ENCODE peak calls at places on chromosome 5, in six cellular contexts. R, Y, M, G, L and I are unnamed samples.

GRCh38 chr5:103587185-103587748 is 24.7 kb upstream of the NUDT12 start:
- DNase-seq in Y (peak; percentile 35), M (no peak), R (peak; percentile 39), L (peak; percentile 47), G (peak; percentile 80), I (peak; percentile 59)

GRCh38 chr5:135110941-135111596 is 77.0 kb upstream of the PITX1 start:
- DNase-seq in M (no peak), L (no peak), G (peak; percentile 30), R (no peak), Y (no peak), I (peak; percentile 45)

GRCh38 chr5:175800656-175801081 is 70.7 kb upstream of the CPLX2 start:
- DNase-seq in R (no peak), L (no peak), M (no peak), G (peak; percentile 76), Y (no peak), I (no peak)

GRCh38 chr5:43729846-43730478 is 127.0 kb downstream of the NNT start:
- DNase-seq in R (peak; percentile 37), G (peak; percentile 55), L (peak; percentile 43), Y (peak; percentile 21), M (peak; percentile 33), I (no peak)

GRCh38 chr5:121503111-121503840 is 348.4 kb upstream of the FTMT start:
- DNase-seq in R (peak; percentile 87), Y (peak; percentile 65), M (peak; percentile 8), L (peak; percentile 85), G (peak; percentile 57), I (no peak)

GRCh38 chr5:38151878-38152277 is 106.5 kb upstream of the EGFLAM start:
- DNase-seq in Y (no peak), L (no peak), G (peak; percentile 11), R (no peak), M (no peak), I (no peak)

GRCh38 chr5:125554355-125554754 is 807.9 kb upstream of the ZNF608 start:
- DNase-seq in L (no peak), G (no peak), M (no peak), R (no peak), Y (no peak), I (no peak)

GRCh38 chr5:118832974-118833373 is 155.4 kb downstream of the DTWD2 start:
- DNase-seq in M (no peak), R (no peak), L (no peak), G (no peak), Y (no peak), I (no peak)

GRCh38 chr5:76601470-76601869 is 21.7 kb downstream of the F2RL2 start:
- DNase-seq in M (peak; percentile 73), L (peak; percentile 90), R (peak; percentile 74), Y (peak; percentile 77), G (peak; percentile 69), I (peak; percentile 75)

GRCh38 chr5:8844847-8845246 is 701.0 kb downstream of the SEMA5A start:
- DNase-seq in L (no peak), G (no peak), R (no peak), Y (no peak), M (no peak), I (peak; percentile 73)

GRCh38 chr5:180142008-180142803 is 66.8 kb downstream of the RASGEF1C start:
- DNase-seq in L (no peak), G (no peak), Y (no peak), R (no peak), M (no peak), I (peak; percentile 38)

GRCh38 chr5:147688965-147689364 is 93.6 kb downstream of the JAKMIP2 start:
- DNase-seq in L (no peak), G (no peak), R (no peak), M (no peak), Y (no peak), I (no peak)

GRCh38 chr5:97854871-97855762 is 672.1 kb upstream of the RIOK2 start:
- DNase-seq in G (no peak), Y (peak; percentile 6), M (no peak), R (peak; percentile 82), L (peak; percentile 9), I (peak; percentile 8)

GRCh38 chr5:65108786-65109743 is 340.3 kb downstream of the CWC27 start:
- DNase-seq in R (no peak), Y (no peak), M (no peak), G (no peak), L (no peak), I (peak; percentile 59)

GRCh38 chr5:169723103-169723831 is 86.2 kb downstream of the DOCK2 start:
- DNase-seq in G (no peak), L (no peak), R (no peak), M (no peak), Y (no peak), I (no peak)

GRCh38 chr5:73825219-73825618 is 199.2 kb downstream of the ARHGEF28 start:
- DNase-seq in Y (no peak), G (no peak), L (no peak), M (no peak), R (peak; percentile 45), I (no peak)

GRCh38 chr5:11075010-11075860 is 314.2 kb upstream of the DAP start:
- DNase-seq in L (peak; percentile 56), R (peak; percentile 57), Y (no peak), M (no peak), G (no peak), I (no peak)

GRCh38 chr5:316210-317085 is 5.1 kb upstream of the AHRR start:
- DNase-seq in L (no peak), R (no peak), Y (no peak), M (no peak), G (no peak), I (peak; percentile 48)

GRCh38 chr5:141757402-141757801 is 75.4 kb upstream of the ARAP3 start:
- DNase-seq in M (no peak), G (peak; percentile 67), Y (peak; percentile 40), L (peak; percentile 78), R (peak; percentile 81), I (peak; percentile 95)

GRCh38 chr5:65981548-65981947 is 55.2 kb downstream of the ERBIN start:
- DNase-seq in M (no peak), R (peak; percentile 87), L (peak; percentile 30), G (no peak), Y (no peak), I (no peak)

DNA sequence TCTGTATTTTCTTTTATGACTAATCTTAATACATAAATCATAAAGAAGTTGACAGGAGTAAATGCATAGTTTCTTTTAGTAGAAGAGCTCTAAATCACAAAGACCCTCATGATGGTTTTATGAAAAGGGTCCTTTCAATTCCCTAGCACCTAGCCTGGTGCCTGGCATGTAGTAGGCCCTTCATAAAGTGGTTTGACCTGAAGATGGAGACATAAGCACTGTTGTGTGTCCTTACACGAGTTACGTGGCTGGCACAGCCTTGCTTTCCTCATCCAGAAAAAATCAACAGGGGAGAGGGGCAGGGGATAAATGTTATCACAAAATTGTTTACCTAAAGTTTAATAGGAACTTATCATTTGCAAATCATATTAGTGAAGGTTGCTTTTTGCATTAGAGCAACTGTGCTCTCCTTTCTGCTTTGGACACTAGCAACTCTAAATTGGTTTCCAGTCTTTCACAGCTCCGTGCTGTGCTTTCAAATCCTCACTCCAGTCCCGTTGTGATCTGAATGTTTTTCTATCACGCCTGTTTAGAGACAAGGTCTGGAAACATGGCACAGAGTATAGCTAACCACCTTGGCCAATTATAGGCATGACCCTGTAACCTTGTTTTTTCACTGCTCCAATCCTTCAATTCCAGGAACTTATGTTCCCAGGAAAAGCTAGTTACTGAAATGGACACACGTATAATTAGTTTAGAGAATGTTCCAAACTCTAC is 55.7 kb downstream of the ARL15 start:
- DNase-seq in G (peak; percentile 18), Y (peak; percentile 22), L (peak; percentile 37), R (peak; percentile 60), M (peak; percentile 10), I (no peak)
- H3K79me2 ChIP-seq in G (no peaks in the 10 kb centered on the region), Y (peaks cover 78% of the 10 kb centered on the region), L (peaks cover 32% of the 10 kb centered on the region), R (no peaks in the 10 kb centered on the region), M (no peaks in the 10 kb centered on the region), I (no peaks in the 10 kb centered on the region)

DNA sequence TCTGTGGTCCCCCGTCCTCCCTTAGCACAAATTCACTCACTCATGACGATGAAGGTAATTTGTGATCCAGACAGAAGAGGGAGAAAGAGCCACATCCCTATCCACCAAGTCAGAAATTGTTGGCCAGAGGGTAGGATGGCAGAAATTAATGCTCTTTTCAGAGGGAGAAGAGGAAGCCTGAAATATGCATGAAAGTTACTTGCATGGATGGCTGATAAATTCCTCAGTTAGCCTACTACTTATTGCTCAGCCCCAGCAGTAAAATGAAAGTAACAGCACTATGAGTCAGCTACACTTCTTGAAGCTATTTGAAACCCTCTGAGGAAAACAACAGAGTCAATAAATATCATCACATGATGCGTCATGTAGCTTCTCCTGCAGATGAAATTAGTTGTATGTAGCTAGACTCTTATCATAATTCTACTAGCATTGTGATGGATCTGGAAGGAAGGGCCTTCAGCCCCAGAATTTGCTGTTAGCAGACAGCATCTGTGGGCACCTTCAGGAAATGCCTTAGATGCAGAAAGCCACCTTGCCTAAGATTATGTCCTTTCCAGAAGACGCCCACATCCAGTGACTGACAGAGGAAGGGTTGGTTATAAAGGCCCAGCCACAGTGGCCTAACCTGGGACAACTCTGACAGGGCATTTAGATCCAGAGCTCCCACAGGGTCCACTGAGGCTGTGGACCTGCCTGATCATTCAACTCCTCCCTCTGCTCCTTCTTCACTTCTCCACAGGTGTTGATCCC is 81.2 kb upstream of the CCDC112 start:
- DNase-seq in M (no peak), L (no peak), R (no peak), G (peak; percentile 86), Y (peak; percentile 46), I (peak; percentile 93)
- H3K27ac ChIP-seq in M (no peak overlapping the region), L (no peak overlapping the region), R (no peak overlapping the region), G (peak overlapping the region; percentile 41), Y (peak overlapping the region; percentile 38), I (peak overlapping the region; percentile 49)

GRCh38 chr5:78509884-78510769 is 138.4 kb downstream of the LHFPL2 start:
- DNase-seq in R (peak; percentile 80), M (peak; percentile 71), Y (peak; percentile 61), L (peak; percentile 84), G (peak; percentile 55), I (no peak)
- H3K4me3 ChIP-seq in R (no peak overlapping the region), M (peak overlapping the region; percentile 52), Y (no peak overlapping the region), L (peak overlapping the region; percentile 53), G (peak overlapping the region; percentile 65), I (peak overlapping the region; percentile 53)

GRCh38 chr5:150502106-150502505 is 5.8 kb upstream of the NDST1 start:
- DNase-seq in Y (no peak), R (no peak), L (no peak), G (no peak), M (no peak), I (peak; percentile 83)

GRCh38 chr5:150502847-150503246 is 5.1 kb upstream of the NDST1 start:
- DNase-seq in L (no peak), R (no peak), Y (no peak), M (no peak), G (no peak), I (no peak)

GRCh38 chr5:150503977-150504620 is 3.8 kb upstream of the NDST1 start:
- DNase-seq in R (no peak), G (no peak), M (no peak), L (no peak), Y (no peak), I (peak; percentile 82)

GRCh38 chr5:150505041-150505511 is 2.9 kb upstream of the NDST1 start:
- DNase-seq in M (no peak), G (no peak), L (no peak), Y (no peak), R (no peak), I (peak; percentile 87)

DNA sequence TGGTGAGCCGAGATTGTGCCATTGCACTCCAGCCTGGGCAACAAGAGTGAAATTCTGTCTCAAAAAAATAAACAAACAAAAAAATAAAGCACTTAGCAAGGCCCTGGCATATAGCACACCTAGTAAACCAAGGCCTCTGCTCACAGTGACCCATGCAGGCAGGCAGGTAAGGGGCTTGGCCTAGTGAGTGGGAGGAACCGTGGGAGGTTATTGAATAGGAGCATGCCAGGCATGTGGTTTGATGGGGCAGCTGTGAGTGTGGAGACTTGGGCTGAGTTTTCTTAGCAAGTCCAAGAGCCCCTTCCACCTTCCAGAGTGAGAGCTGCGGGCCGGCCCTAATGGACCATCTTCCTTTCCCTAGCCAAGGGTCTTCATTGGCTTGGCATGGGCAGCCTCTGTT is 4.5 kb upstream of the NDST1 start:
- DNase-seq in Y (no peak), M (no peak), G (no peak), R (no peak), L (no peak), I (no peak)
- H3K79me2 ChIP-seq in Y (peaks cover 100% of the 10 kb centered on the region), M (no peaks in the 10 kb centered on the region), G (peaks cover 99% of the 10 kb centered on the region), R (peaks cover 98% of the 10 kb centered on the region), L (peaks cover 99% of the 10 kb centered on the region), I (peaks cover 100% of the 10 kb centered on the region)